ENCODE peak calls at places on chromosomes 1 and 21, in ten cellular contexts. B, V, G, T, I, L, X, C, Q and O are unnamed samples.

GRCh38 chr1:8643542-8644536 is 173.6 kb downstream of the RERE start:
- DNase-seq in I (no peak), Q (no peak), C (no peak), T (no peak), V (no peak), B (peak; percentile 48), L (no peak), X (no peak), G (no peak), O (no peak)

GRCh38 chr1:15948600-15949452 is 27.1 kb downstream of the ZBTB17 start:
- DNase-seq in G (peak; percentile 53), V (no peak), X (no peak), C (no peak), T (no peak), Q (no peak), L (peak; percentile 97), B (peak; percentile 53), I (peak; percentile 97), O (peak; percentile 84)

GRCh38 chr1:162626733-162627132 is 5.5 kb upstream of the DDR2 start:
- DNase-seq in I (no peak), X (no peak), G (no peak), C (no peak), B (no peak), L (no peak), T (no peak), V (no peak), Q (no peak), O (no peak)

GRCh38 chr21:44199448-44199847 is 41.3 kb downstream of the ICOSLG start:
- DNase-seq in L (no peak), Q (no peak), X (no peak), C (no peak), V (no peak), T (no peak), G (no peak), I (no peak), B (no peak), O (no peak)

GRCh38 chr1:40818264-40818961 is 34.8 kb downstream of the KCNQ4 start:
- DNase-seq in T (peak; percentile 86), V (peak; percentile 91), Q (no peak), I (no peak), C (no peak), G (peak; percentile 88), X (no peak), B (peak; percentile 62), L (no peak), O (peak; percentile 56)

GRCh38 chr1:10398278-10398733 is 558 bp upstream of the PGD start:
- DNase-seq in V (no peak), T (no peak), B (no peak), I (no peak), G (no peak), X (no peak), Q (no peak), L (no peak), C (no peak), O (no peak)

GRCh38 chr21:41834926-41835663 is 44.0 kb downstream of the PRDM15 start:
- DNase-seq in G (no peak), Q (no peak), C (no peak), T (no peak), L (no peak), V (no peak), X (no peak), I (peak; percentile 61), B (no peak), O (no peak)

GRCh38 chr1:178774263-178774662 is 49.2 kb downstream of the RALGPS2 start:
- DNase-seq in Q (no peak), T (no peak), G (no peak), I (no peak), L (peak; percentile 61), C (peak; percentile 52), X (no peak), B (no peak), V (no peak), O (no peak)

GRCh38 chr1:209248649-209249279 is 334.8 kb upstream of the CAMK1G start:
- DNase-seq in G (peak; percentile 55), L (peak; percentile 72), Q (peak; percentile 59), B (peak; percentile 60), V (peak; percentile 72), X (peak; percentile 71), T (no peak), C (peak; percentile 62), I (no peak), O (peak; percentile 39)

GRCh38 chr1:166857995-166858394 is 18.1 kb downstream of the TADA1 start:
- DNase-seq in I (no peak), T (no peak), G (no peak), L (no peak), V (no peak), C (no peak), Q (no peak), B (no peak), X (no peak), O (no peak)

GRCh38 chr1:210294991-210295773 is 33.5 kb upstream of the HHAT start:
- DNase-seq in X (no peak), B (peak; percentile 31), V (peak; percentile 68), Q (no peak), I (peak; percentile 71), L (peak; percentile 30), C (no peak), T (no peak), G (no peak), O (no peak)

DNA sequence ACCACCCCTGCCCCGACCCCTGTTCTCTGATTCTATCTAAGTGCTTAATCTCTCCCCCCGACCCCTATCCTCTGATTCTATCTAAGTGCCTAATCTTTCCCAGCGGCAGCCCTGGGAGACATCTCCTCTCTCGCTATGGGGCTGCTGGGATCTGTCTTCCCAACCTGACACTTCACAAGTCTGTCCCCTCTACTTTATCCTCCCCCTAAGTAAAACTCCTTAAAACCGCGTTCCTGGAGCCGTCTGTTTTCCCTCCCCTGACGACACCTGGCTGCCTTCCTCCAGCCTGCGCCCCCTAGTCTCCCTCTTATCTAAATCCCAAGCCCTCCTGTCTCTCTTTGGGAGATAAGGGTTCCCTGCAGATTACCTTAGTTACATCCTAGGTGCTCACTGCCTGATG is 30.5 kb downstream of the EPHB2 start:
- DNase-seq in B (no peak), G (no peak), X (no peak), T (no peak), Q (no peak), L (no peak), C (no peak), I (no peak), V (no peak), O (no peak)
- TF ChIP-seq CTCF in B (no peak), G (no peak), X (no peak), T (no peak), Q (no peak), L (no peak), C (no peak), I (no peak), V (no peak), O (no peak)

DNA sequence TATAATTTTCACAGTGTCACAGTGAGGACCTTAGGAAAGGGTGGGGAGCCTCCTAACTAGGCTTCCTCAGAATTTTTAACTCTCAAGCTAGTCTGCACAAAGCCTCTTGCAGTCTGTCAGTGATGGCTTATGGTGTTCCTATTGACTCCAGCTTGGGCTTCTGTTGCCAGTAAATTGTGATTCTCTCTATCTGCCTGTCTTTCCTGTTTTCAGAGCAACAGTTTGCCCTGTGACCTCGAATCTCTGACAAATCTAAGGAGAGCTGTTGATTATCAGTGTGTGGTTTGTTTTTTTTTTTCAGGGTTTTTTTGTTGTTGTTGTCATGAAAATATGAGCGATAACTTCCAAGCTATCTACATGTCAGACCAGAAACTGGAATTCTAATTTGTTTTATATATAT is 423.2 kb upstream of the B3GALT2 start:
- DNase-seq in V (no peak), X (no peak), G (no peak), C (no peak), L (peak; percentile 2), Q (no peak), T (no peak), B (no peak), I (no peak), O (no peak)
- TF ChIP-seq CTCF in V (no peak), X (no peak), G (no peak), C (no peak), L (no peak), Q (no peak), T (no peak), B (no peak), I (no peak), O (no peak)

GRCh38 chr1:156336242-156336641 is 1.9 kb downstream of the CCT3 start:
- DNase-seq in G (no peak), L (no peak), Q (peak; percentile 19), V (no peak), I (no peak), X (no peak), B (no peak), C (peak; percentile 50), T (no peak), O (no peak)
- TF ChIP-seq CTCF in G (no peak), L (peak; percentile 17), Q (peak; percentile 57), V (no peak), I (no peak), X (no peak), B (no peak), C (peak; percentile 27), T (no peak), O (no peak)

GRCh38 chr1:115669002-115669673 is 27.4 kb downstream of the VANGL1 start:
- DNase-seq in I (no peak), T (no peak), L (peak; percentile 64), V (no peak), X (no peak), B (no peak), Q (peak; percentile 69), G (no peak), C (peak; percentile 81), O (no peak)

GRCh38 chr1:115672224-115673009 is 30.6 kb downstream of the VANGL1 start:
- DNase-seq in B (peak; percentile 26), G (no peak), T (no peak), I (no peak), X (no peak), C (no peak), Q (no peak), L (no peak), V (no peak), O (no peak)

GRCh38 chr1:115669886-115670285 is 28.1 kb downstream of the VANGL1 start:
- DNase-seq in G (no peak), I (no peak), C (no peak), Q (no peak), B (no peak), T (no peak), X (no peak), L (no peak), V (no peak), O (no peak)

GRCh38 chr1:115670476-115671175 is 28.9 kb downstream of the VANGL1 start:
- DNase-seq in B (peak; percentile 70), I (no peak), T (no peak), L (no peak), G (peak; percentile 49), Q (no peak), X (no peak), C (peak; percentile 89), V (peak; percentile 38), O (no peak)

DNA sequence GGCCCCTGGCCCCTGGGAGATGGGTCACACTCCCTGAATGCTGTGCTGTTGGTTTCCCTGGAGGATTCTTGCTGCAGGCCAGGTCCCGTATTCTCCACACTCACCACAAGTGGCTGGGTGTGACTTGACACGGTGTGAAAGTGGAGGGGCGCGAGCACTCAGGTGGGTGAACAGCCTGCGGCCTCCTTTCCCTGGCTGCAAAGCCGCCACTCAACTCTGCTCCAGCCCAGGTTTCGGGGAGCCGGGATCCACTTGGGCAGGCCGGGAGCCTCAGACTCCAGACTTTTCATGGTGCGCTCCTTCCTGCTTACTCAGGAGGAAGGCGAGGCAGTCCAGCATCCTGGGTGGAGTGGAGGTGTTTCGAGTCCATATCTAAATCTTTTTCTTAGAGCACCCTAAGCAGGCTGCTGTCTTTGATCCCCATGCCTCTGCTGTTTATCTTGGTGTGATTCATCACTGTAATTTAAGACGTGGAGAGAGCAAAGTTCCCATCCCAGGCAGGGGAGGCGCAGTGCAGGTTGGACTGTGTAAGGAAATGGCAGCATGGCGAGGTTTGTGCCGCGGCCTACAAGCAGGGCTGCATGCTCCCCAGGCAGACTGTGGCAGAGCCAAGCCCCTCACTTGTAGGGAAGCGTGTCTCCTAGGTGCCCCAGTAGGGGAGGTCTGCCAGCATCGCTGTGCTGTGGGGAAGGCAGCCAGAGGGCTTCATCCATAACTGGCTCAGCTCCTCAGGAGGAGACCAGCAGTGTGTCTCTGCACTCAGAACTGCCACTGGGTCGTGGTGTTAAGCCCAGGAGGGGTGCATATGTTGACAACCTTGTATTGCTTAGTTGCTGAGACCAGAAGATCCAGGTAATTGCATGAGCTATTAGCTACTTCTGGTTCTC is 29.6 kb downstream of the VANGL1 start:
- DNase-seq in Q (peak; percentile 81), T (no peak), L (no peak), V (peak; percentile 28), X (no peak), I (no peak), B (no peak), G (peak; percentile 85), C (peak; percentile 33), O (no peak)
- TF ChIP-seq CTCF in Q (peak; percentile 26), T (no peak), L (no peak), V (no peak), X (no peak), I (no peak), B (no peak), G (no peak), C (no peak), O (no peak)